ENCODE peak calls at places on chromosomes 12 and 14, in four cellular contexts. W is Daoy; L is germinal center; D is stimulated activated CD4-positive, alpha-beta T cell treated with anti-CD3 and anti-CD28 coated beads, Interleukin-4, amount 100 ng/mL, for 4 hours. J is an unnamed sample.

GRCh38 chr14:34874386-34875030 is 652 bp downstream of the BAZ1A start:
- DNase-seq in W (peak; percentile 67), L (peak; percentile 65), D (peak; percentile 31), J (peak; percentile 58)

GRCh38 chr12:6416596-6416995 is 28.2 kb upstream of the CD27 start:
- DNase-seq in W (no peak), L (no peak), D (no peak), J (no peak)

GRCh38 chr12:122064780-122065588 is 13.6 kb upstream of the MLXIP start:
- DNase-seq in W (peak; percentile 95), L (no peak), D (no peak), J (no peak)

GRCh38 chr14:81192594-81192993 is 28.2 kb downstream of the GTF2A1 start:
- DNase-seq in W (no peak), L (no peak), D (no peak), J (no peak)

GRCh38 chr14:76203086-76204001 is 51.6 kb downstream of the GPATCH2L start:
- DNase-seq in W (peak; percentile 95), L (no peak), D (no peak), J (no peak)

GRCh38 chr12:116736962-116737773 is 701 bp downstream of the SPRING1 start:
- DNase-seq in W (peak; percentile 25), L (peak; percentile 18), D (no peak), J (no peak)

GRCh38 chr12:107379852-107380567 is 286.7 kb upstream of the CRY1 start:
- DNase-seq in W (peak; percentile 49), L (no peak), D (no peak), J (no peak)

GRCh38 chr12:26629864-26630263 is 203.1 kb downstream of the ITPR2 start:
- DNase-seq in W (peak; percentile 59), L (no peak), D (no peak), J (no peak)

GRCh38 chr14:23559010-23559920 is 3.2 kb downstream of the THTPA start:
- DNase-seq in W (peak; percentile 64), L (peak; percentile 66), D (peak; percentile 54), J (peak; percentile 49)

GRCh38 chr12:124917841-124918621 is 3.6 kb upstream of the UBC start:
- DNase-seq in W (no peak), L (no peak), D (no peak), J (no peak)

GRCh38 chr12:54697836-54698235 is 49.7 kb upstream of the DCD start:
- DNase-seq in W (no peak), L (no peak), D (no peak), J (no peak)

GRCh38 chr14:23407516-23408306 is at the start of gene MYH6:
- DNase-seq in W (no peak), L (no peak), D (no peak), J (no peak)

GRCh38 chr14:104751539-104752337 is 1.2 kb upstream of the SIVA1 start:
- DNase-seq in W (no peak), L (no peak), D (no peak), J (no peak)

GRCh38 chr14:58747181-58747580 is 109.4 kb downstream of the DACT1 start:
- DNase-seq in W (peak; percentile 88), L (no peak), D (no peak), J (no peak)

GRCh38 chr14:28673056-28673455 is 93.5 kb upstream of the FOXG1 start:
- DNase-seq in W (no peak), L (no peak), D (no peak), J (no peak)

GRCh38 chr12:117097159-117097558 is 2.1 kb downstream of the TESC start:
- DNase-seq in W (no peak), L (no peak), D (no peak), J (no peak)

GRCh38 chr12:47763481-47764344 is 5.0 kb upstream of the RAPGEF3 start:
- DNase-seq in W (peak; percentile 37), L (no peak), D (no peak), J (no peak)

GRCh38 chr14:30621354-30621953 is 665 bp upstream of the SCFD1 start:
- DNase-seq in W (peak; percentile 45), L (peak; percentile 5), D (no peak), J (peak; percentile 22)

GRCh38 chr14:49962616-49963015 is 69.7 kb downstream of the ARF6 start:
- DNase-seq in W (no peak), L (peak; percentile 58), D (peak; percentile 61), J (no peak)

GRCh38 chr12:112340983-112341840 is 41.0 kb downstream of the HECTD4 start:
- DNase-seq in W (no peak), L (no peak), D (no peak), J (no peak)

GRCh38 chr12:43332977-43333649 is 218.9 kb downstream of the ADAMTS20 start:
- DNase-seq in W (peak; percentile 27), L (no peak), D (no peak), J (no peak)